ENCODE peak calls at places on chromosome 16, in ten cellular contexts. One of them, this sample, is unnamed.

GRCh38 chr16:6725634-6726331 is 606.9 kb upstream of the RBFOX1 start:
- DNase-seq in choroid plexus epithelial cell: no peak
- DNase-seq in RPMI8226: peak
- DNase-seq in stimulated activated naive CD4-positive, alpha-beta T cell: no peak
- DNase-seq in GM23248: no peak
- DNase-seq in endothelial cell: no peak
- DNase-seq in COLO829: peak
- DNase-seq in Panc1: no peak
- DNase-seq in hypothalamus: no peak
- DNase-seq in thoracic aorta: no peak
- DNase-seq in this sample: no peak

GRCh38 chr16:29809031-29809747 is 2.8 kb upstream of the PRRT2 start:
- DNase-seq in choroid plexus epithelial cell: no peak
- DNase-seq in RPMI8226: no peak
- DNase-seq in stimulated activated naive CD4-positive, alpha-beta T cell: no peak
- DNase-seq in GM23248: no peak
- DNase-seq in endothelial cell: no peak
- DNase-seq in COLO829: no peak
- DNase-seq in Panc1: no peak
- DNase-seq in hypothalamus: no peak
- DNase-seq in thoracic aorta: no peak
- DNase-seq in this sample: no peak

GRCh38 chr16:69669577-69669976 is 56.8 kb downstream of the NQO1 start:
- DNase-seq in choroid plexus epithelial cell: peak
- DNase-seq in RPMI8226: no peak
- DNase-seq in stimulated activated naive CD4-positive, alpha-beta T cell: no peak
- DNase-seq in GM23248: no peak
- DNase-seq in endothelial cell: no peak
- DNase-seq in COLO829: no peak
- DNase-seq in Panc1: no peak
- DNase-seq in hypothalamus: no peak
- DNase-seq in thoracic aorta: no peak
- DNase-seq in this sample: no peak

GRCh38 chr16:20874088-20874581 is 26.0 kb downstream of the DCUN1D3 start:
- DNase-seq in choroid plexus epithelial cell: peak
- DNase-seq in RPMI8226: no peak
- DNase-seq in stimulated activated naive CD4-positive, alpha-beta T cell: no peak
- DNase-seq in GM23248: no peak
- DNase-seq in endothelial cell: no peak
- DNase-seq in COLO829: no peak
- DNase-seq in Panc1: no peak
- DNase-seq in hypothalamus: no peak
- DNase-seq in thoracic aorta: no peak
- DNase-seq in this sample: no peak

GRCh38 chr16:85173981-85174751 is 61.9 kb upstream of the CIBAR2 start:
- DNase-seq in choroid plexus epithelial cell: peak
- DNase-seq in RPMI8226: no peak
- DNase-seq in stimulated activated naive CD4-positive, alpha-beta T cell: no peak
- DNase-seq in GM23248: peak
- DNase-seq in endothelial cell: no peak
- DNase-seq in COLO829: peak
- DNase-seq in Panc1: peak
- DNase-seq in hypothalamus: no peak
- DNase-seq in thoracic aorta: no peak
- DNase-seq in this sample: no peak

GRCh38 chr16:71343078-71343477 is 15.4 kb upstream of the CALB2 start:
- DNase-seq in choroid plexus epithelial cell: no peak
- DNase-seq in RPMI8226: no peak
- DNase-seq in stimulated activated naive CD4-positive, alpha-beta T cell: no peak
- DNase-seq in GM23248: no peak
- DNase-seq in endothelial cell: no peak
- DNase-seq in COLO829: no peak
- DNase-seq in Panc1: no peak
- DNase-seq in hypothalamus: no peak
- DNase-seq in thoracic aorta: no peak
- DNase-seq in this sample: no peak

GRCh38 chr16:3266873-3267537 is 10.6 kb upstream of the MEFV start:
- DNase-seq in choroid plexus epithelial cell: peak
- DNase-seq in RPMI8226: peak
- DNase-seq in stimulated activated naive CD4-positive, alpha-beta T cell: no peak
- DNase-seq in GM23248: peak
- DNase-seq in endothelial cell: no peak
- DNase-seq in COLO829: peak
- DNase-seq in Panc1: peak
- DNase-seq in hypothalamus: no peak
- DNase-seq in thoracic aorta: no peak
- DNase-seq in this sample: no peak

GRCh38 chr16:30786115-30786935 is 680 bp downstream of the ZNF629 start:
- DNase-seq in choroid plexus epithelial cell: peak
- DNase-seq in RPMI8226: no peak
- DNase-seq in stimulated activated naive CD4-positive, alpha-beta T cell: no peak
- DNase-seq in GM23248: peak
- DNase-seq in endothelial cell: peak
- DNase-seq in COLO829: peak
- DNase-seq in Panc1: no peak
- DNase-seq in hypothalamus: no peak
- DNase-seq in thoracic aorta: no peak
- DNase-seq in this sample: no peak

GRCh38 chr16:74868501-74868900 is 93.9 kb upstream of the FA2H start:
- DNase-seq in choroid plexus epithelial cell: peak
- DNase-seq in RPMI8226: no peak
- DNase-seq in stimulated activated naive CD4-positive, alpha-beta T cell: peak
- DNase-seq in GM23248: peak
- DNase-seq in endothelial cell: peak
- DNase-seq in COLO829: peak
- DNase-seq in Panc1: no peak
- DNase-seq in hypothalamus: no peak
- DNase-seq in thoracic aorta: no peak
- DNase-seq in this sample: peak

GRCh38 chr16:85037050-85037410 is 9.4 kb downstream of the KIAA0513 start:
- DNase-seq in choroid plexus epithelial cell: peak
- DNase-seq in RPMI8226: no peak
- DNase-seq in stimulated activated naive CD4-positive, alpha-beta T cell: no peak
- DNase-seq in GM23248: peak
- DNase-seq in endothelial cell: no peak
- DNase-seq in COLO829: no peak
- DNase-seq in Panc1: peak
- DNase-seq in hypothalamus: no peak
- DNase-seq in thoracic aorta: no peak
- DNase-seq in this sample: no peak

GRCh38 chr16:24577167-24577566 is 37.8 kb downstream of the RBBP6 start:
- DNase-seq in choroid plexus epithelial cell: no peak
- DNase-seq in RPMI8226: no peak
- DNase-seq in stimulated activated naive CD4-positive, alpha-beta T cell: no peak
- DNase-seq in GM23248: peak
- DNase-seq in endothelial cell: peak
- DNase-seq in COLO829: no peak
- DNase-seq in Panc1: no peak
- DNase-seq in hypothalamus: no peak
- DNase-seq in thoracic aorta: no peak
- DNase-seq in this sample: no peak

GRCh38 chr16:78770353-78771091 is 671.1 kb downstream of the WWOX start:
- DNase-seq in choroid plexus epithelial cell: peak
- DNase-seq in RPMI8226: peak
- DNase-seq in stimulated activated naive CD4-positive, alpha-beta T cell: peak
- DNase-seq in GM23248: peak
- DNase-seq in endothelial cell: peak
- DNase-seq in COLO829: no peak
- DNase-seq in Panc1: peak
- DNase-seq in hypothalamus: peak
- DNase-seq in thoracic aorta: peak
- DNase-seq in this sample: peak

GRCh38 chr16:57475711-57476339 is 10.5 kb downstream of the DOK4 start:
- DNase-seq in choroid plexus epithelial cell: peak
- DNase-seq in RPMI8226: peak
- DNase-seq in stimulated activated naive CD4-positive, alpha-beta T cell: peak
- DNase-seq in GM23248: peak
- DNase-seq in endothelial cell: peak
- DNase-seq in COLO829: no peak
- DNase-seq in Panc1: no peak
- DNase-seq in hypothalamus: no peak
- DNase-seq in thoracic aorta: no peak
- DNase-seq in this sample: no peak

GRCh38 chr16:55184619-55185018 is 139.4 kb upstream of the IRX6 start:
- DNase-seq in choroid plexus epithelial cell: no peak
- DNase-seq in RPMI8226: no peak
- DNase-seq in stimulated activated naive CD4-positive, alpha-beta T cell: no peak
- DNase-seq in GM23248: no peak
- DNase-seq in endothelial cell: no peak
- DNase-seq in COLO829: no peak
- DNase-seq in Panc1: no peak
- DNase-seq in hypothalamus: no peak
- DNase-seq in thoracic aorta: no peak
- DNase-seq in this sample: no peak

GRCh38 chr16:48834576-48834975 is 224.6 kb upstream of the N4BP1 start:
- DNase-seq in choroid plexus epithelial cell: no peak
- DNase-seq in RPMI8226: no peak
- DNase-seq in stimulated activated naive CD4-positive, alpha-beta T cell: no peak
- DNase-seq in GM23248: no peak
- DNase-seq in endothelial cell: peak
- DNase-seq in COLO829: no peak
- DNase-seq in Panc1: no peak
- DNase-seq in hypothalamus: no peak
- DNase-seq in thoracic aorta: no peak
- DNase-seq in this sample: no peak

GRCh38 chr16:82005491-82005830 is 5.8 kb downstream of the SDR42E1 start:
- DNase-seq in choroid plexus epithelial cell: no peak
- DNase-seq in RPMI8226: no peak
- DNase-seq in stimulated activated naive CD4-positive, alpha-beta T cell: no peak
- DNase-seq in GM23248: no peak
- DNase-seq in endothelial cell: no peak
- DNase-seq in COLO829: no peak
- DNase-seq in Panc1: no peak
- DNase-seq in hypothalamus: no peak
- DNase-seq in thoracic aorta: no peak
- DNase-seq in this sample: no peak

GRCh38 chr16:582218-582613 is 7.7 kb upstream of the RAB40C start:
- DNase-seq in choroid plexus epithelial cell: no peak
- DNase-seq in RPMI8226: no peak
- DNase-seq in stimulated activated naive CD4-positive, alpha-beta T cell: no peak
- DNase-seq in GM23248: no peak
- DNase-seq in endothelial cell: no peak
- DNase-seq in COLO829: no peak
- DNase-seq in Panc1: no peak
- DNase-seq in hypothalamus: no peak
- DNase-seq in thoracic aorta: no peak
- DNase-seq in this sample: no peak

GRCh38 chr16:64269756-64270155 is 852.1 kb downstream of the CDH11 start:
- DNase-seq in choroid plexus epithelial cell: peak
- DNase-seq in RPMI8226: peak
- DNase-seq in stimulated activated naive CD4-positive, alpha-beta T cell: no peak
- DNase-seq in GM23248: no peak
- DNase-seq in endothelial cell: no peak
- DNase-seq in COLO829: no peak
- DNase-seq in Panc1: no peak
- DNase-seq in hypothalamus: no peak
- DNase-seq in thoracic aorta: no peak
- DNase-seq in this sample: no peak

GRCh38 chr16:84502075-84502474 is 2.4 kb downstream of the MEAK7 start:
- DNase-seq in choroid plexus epithelial cell: no peak
- DNase-seq in RPMI8226: no peak
- DNase-seq in stimulated activated naive CD4-positive, alpha-beta T cell: no peak
- DNase-seq in GM23248: no peak
- DNase-seq in endothelial cell: no peak
- DNase-seq in COLO829: no peak
- DNase-seq in Panc1: no peak
- DNase-seq in hypothalamus: no peak
- DNase-seq in thoracic aorta: no peak
- DNase-seq in this sample: no peak

GRCh38 chr16:31331807-31332301 is 23.1 kb upstream of the ITGAX start:
- DNase-seq in choroid plexus epithelial cell: no peak
- DNase-seq in RPMI8226: no peak
- DNase-seq in stimulated activated naive CD4-positive, alpha-beta T cell: no peak
- DNase-seq in GM23248: no peak
- DNase-seq in endothelial cell: no peak
- DNase-seq in COLO829: no peak
- DNase-seq in Panc1: no peak
- DNase-seq in hypothalamus: no peak
- DNase-seq in thoracic aorta: no peak
- DNase-seq in this sample: no peak